ENCODE peak calls at places on chromosomes 2 and 18, in five cellular contexts. F is colonic mucosa, I is GM13977, E is right lobe of liver, A is lower lobe of right lung. Q is an unnamed sample.

GRCh38 chr18:58538604-58539386 is 90.1 kb downstream of the ALPK2 start:
- DNase-seq in I (no peak), A (no peak), E (peak), F (no peak), Q (no peak)

GRCh38 chr18:8814206-8814605 is 108.8 kb downstream of the MTCL1 start:
- DNase-seq in F (no peak), A (no peak), I (no peak), E (no peak), Q (no peak)

GRCh38 chr18:46148810-46149209 is 44.6 kb downstream of the HAUS1 start:
- DNase-seq in E (peak), I (peak), A (no peak), F (peak), Q (peak)

GRCh38 chr18:45854036-45854586 is 28.6 kb downstream of the SIGLEC15 start:
- DNase-seq in F (no peak), E (no peak), I (no peak), A (no peak), Q (no peak)

GRCh38 chr2:67399831-67400489 is 2.8 kb downstream of the ETAA1 start:
- DNase-seq in F (no peak), E (no peak), A (no peak), I (no peak), Q (no peak)

GRCh38 chr2:201257381-201257940 is 2.9 kb upstream of the CASP8 start:
- DNase-seq in E (no peak), I (peak), F (peak), A (peak), Q (peak)

GRCh38 chr2:146246734-146247523 is 1597.9 kb upstream of the ACVR2A start:
- DNase-seq in A (no peak), I (no peak), E (no peak), F (no peak), Q (no peak)

GRCh38 chr2:145095641-145096435 is 575.9 kb upstream of the ZEB2 start:
- DNase-seq in A (no peak), F (no peak), I (no peak), E (no peak), Q (no peak)

GRCh38 chr2:7430421-7430868 is 513.2 kb downstream of the RNF144A start:
- DNase-seq in E (no peak), A (no peak), F (no peak), I (no peak), Q (no peak)

GRCh38 chr2:65490222-65490621 is 57.8 kb upstream of the SPRED2 start:
- DNase-seq in F (no peak), I (no peak), A (no peak), E (no peak), Q (no peak)

GRCh38 chr2:66982766-66983165 is 414.4 kb upstream of the ETAA1 start:
- DNase-seq in A (no peak), I (no peak), F (no peak), E (no peak), Q (no peak)

GRCh38 chr2:85601771-85602475 is 575 bp downstream of the TMEM150A start:
- DNase-seq in A (peak), E (peak), F (peak), I (no peak), Q (peak)

GRCh38 chr2:232376260-232376659 is 2.3 kb upstream of the ALPP start:
- DNase-seq in E (no peak), A (peak), F (no peak), I (no peak), Q (no peak)

GRCh38 chr18:37170984-37171383 is 342.1 kb downstream of the KIAA1328 start:
- DNase-seq in A (no peak), I (no peak), F (no peak), E (no peak), Q (no peak)

GRCh38 chr18:46324556-46324955 is 220.4 kb downstream of the HAUS1 start:
- DNase-seq in F (no peak), I (no peak), A (no peak), E (no peak), Q (no peak)

GRCh38 chr2:188292446-188293239 is 969 bp downstream of the GULP1 start:
- DNase-seq in A (peak), I (no peak), E (peak), F (peak), Q (no peak)

GRCh38 chr2:37005118-37005868 is 39.0 kb upstream of the STRN start:
- DNase-seq in E (no peak), F (peak), A (no peak), I (peak), Q (peak)

GRCh38 chr18:78689606-78690005 is 290.0 kb upstream of the SALL3 start:
- DNase-seq in A (no peak), E (no peak), F (no peak), I (no peak), Q (no peak)

GRCh38 chr2:25879133-25879730 is 945 bp upstream of the ASXL2 start:
- DNase-seq in F (no peak), E (no peak), I (no peak), A (no peak), Q (no peak)

GRCh38 chr2:30511122-30512083 is 64.4 kb downstream of the LCLAT1 start:
- DNase-seq in E (no peak), F (peak), I (no peak), A (no peak), Q (no peak)

GRCh38 chr2:183072177-183072576 is 6.4 kb upstream of the DUSP19 start:
- DNase-seq in A (no peak), E (no peak), I (no peak), F (no peak), Q (no peak)

GRCh38 chr2:119786312-119786711 is 26.6 kb downstream of the PTPN4 start:
- DNase-seq in E (no peak), F (no peak), I (no peak), A (no peak), Q (no peak)

GRCh38 chr2:237243487-237243886 is 157.8 kb downstream of the COPS8 start:
- DNase-seq in A (no peak), E (no peak), I (no peak), F (no peak), Q (no peak)

GRCh38 chr2:176488446-176488845 is 219.2 kb downstream of the MTX2 start:
- DNase-seq in F (no peak), A (no peak), I (no peak), E (no peak), Q (no peak)

GRCh38 chr2:129167456-129167855 is 812.0 kb upstream of the RAB6C start:
- DNase-seq in I (no peak), F (no peak), A (no peak), E (no peak), Q (no peak)

GRCh38 chr2:140085674-140086073 is 1305.5 kb upstream of the NXPH2 start:
- DNase-seq in F (no peak), A (no peak), I (no peak), E (no peak), Q (no peak)
- TF ChIP-seq CTCF in F (no peak), A (no peak), I (no peak), E (no peak), Q (no peak)

GRCh38 chr2:72270556-72271275 is 123.1 kb upstream of the CYP26B1 start:
- DNase-seq in I (no peak), F (no peak), A (no peak), E (no peak), Q (no peak)

GRCh38 chr2:72271766-72272615 is 124.3 kb upstream of the CYP26B1 start:
- DNase-seq in F (peak), I (no peak), A (no peak), E (peak), Q (no peak)

GRCh38 chr2:72274284-72274869 is 126.7 kb upstream of the CYP26B1 start:
- DNase-seq in E (no peak), F (no peak), I (no peak), A (no peak), Q (no peak)

GRCh38 chr2:72273384-72273783 is 125.7 kb upstream of the CYP26B1 start:
- DNase-seq in F (peak), E (no peak), A (no peak), I (no peak), Q (no peak)

DNA sequence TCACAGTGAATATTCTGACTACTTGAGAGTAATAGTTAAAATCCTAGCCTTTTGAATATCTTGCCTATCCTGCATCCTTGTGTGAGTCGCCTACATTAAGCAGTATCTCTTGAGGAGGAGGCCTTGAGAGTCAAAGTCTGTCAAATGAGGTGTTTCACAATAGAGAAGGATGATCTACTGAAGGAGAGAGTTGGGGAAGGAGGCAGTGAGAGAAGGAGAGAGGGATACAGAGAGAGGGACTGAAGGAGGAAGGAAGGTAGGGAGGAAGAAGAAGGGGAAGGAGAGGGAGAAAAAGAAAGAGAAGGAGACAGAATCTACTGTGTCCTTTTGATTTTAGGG is 123.6 kb upstream of the CYP26B1 start:
- DNase-seq in I (no peak), E (no peak), A (no peak), F (no peak), Q (no peak)
- TF ChIP-seq CTCF in I (no peak), E (no peak), A (no peak), F (no peak), Q (no peak)

GRCh38 chr18:68623342-68623741 is 91.6 kb downstream of the TMX3 start:
- DNase-seq in A (no peak), I (peak), E (no peak), F (no peak), Q (peak)

DNA sequence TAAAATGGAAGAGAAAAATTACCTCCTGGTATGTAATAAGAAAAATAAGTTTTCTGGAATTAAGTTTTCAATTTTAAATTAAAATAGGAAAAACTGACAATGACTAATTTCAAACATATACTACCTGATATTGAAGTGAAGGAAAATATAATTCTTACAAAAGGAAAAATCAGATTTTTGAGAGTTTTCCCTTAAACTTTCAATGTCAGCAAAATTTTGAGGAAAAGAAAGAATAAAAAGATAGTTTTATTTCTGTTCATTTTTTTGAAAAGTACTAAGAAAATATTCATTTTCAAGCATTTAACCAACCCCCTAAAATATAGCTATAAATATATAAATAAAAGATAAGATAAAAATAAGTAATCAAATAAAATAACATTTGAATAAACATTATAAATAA is 87.1 kb downstream of the TMX3 start:
- DNase-seq in A (no peak), E (no peak), I (no peak), F (no peak), Q (no peak)
- TF ChIP-seq CTCF in A (no peak), E (no peak), I (no peak), F (no peak), Q (no peak)

GRCh38 chr2:58336416-58336815 is 95.3 kb upstream of the FANCL start:
- DNase-seq in F (no peak), E (no peak), A (no peak), I (no peak), Q (no peak)

GRCh38 chr2:58339548-58340243 is 98.6 kb upstream of the FANCL start:
- DNase-seq in E (no peak), A (no peak), I (no peak), F (no peak), Q (no peak)

GRCh38 chr2:58341047-58341446 is 99.9 kb upstream of the FANCL start:
- DNase-seq in E (no peak), F (no peak), I (no peak), A (no peak), Q (no peak)
- TF ChIP-seq CTCF in E (no peak), F (no peak), I (no peak), A (no peak), Q (no peak)

GRCh38 chr2:55771612-55772011 is 78.0 kb upstream of the PNPT1 start:
- DNase-seq in F (no peak), E (no peak), A (no peak), I (peak), Q (no peak)
- TF ChIP-seq CTCF in F (peak), E (peak), A (peak), I (peak), Q (no peak)

GRCh38 chr2:111133603-111134002 is 12.9 kb downstream of the BCL2L11 start:
- DNase-seq in F (no peak), E (no peak), A (no peak), I (no peak), Q (no peak)

GRCh38 chr2:111138834-111139233 is 18.1 kb downstream of the BCL2L11 start:
- DNase-seq in F (no peak), I (no peak), A (no peak), E (no peak), Q (no peak)

GRCh38 chr2:111134082-111134481 is 13.4 kb downstream of the BCL2L11 start:
- DNase-seq in I (no peak), A (no peak), F (no peak), E (no peak), Q (no peak)

GRCh38 chr2:111135237-111135909 is 14.7 kb downstream of the BCL2L11 start:
- DNase-seq in E (no peak), A (no peak), F (no peak), I (no peak), Q (no peak)

DNA sequence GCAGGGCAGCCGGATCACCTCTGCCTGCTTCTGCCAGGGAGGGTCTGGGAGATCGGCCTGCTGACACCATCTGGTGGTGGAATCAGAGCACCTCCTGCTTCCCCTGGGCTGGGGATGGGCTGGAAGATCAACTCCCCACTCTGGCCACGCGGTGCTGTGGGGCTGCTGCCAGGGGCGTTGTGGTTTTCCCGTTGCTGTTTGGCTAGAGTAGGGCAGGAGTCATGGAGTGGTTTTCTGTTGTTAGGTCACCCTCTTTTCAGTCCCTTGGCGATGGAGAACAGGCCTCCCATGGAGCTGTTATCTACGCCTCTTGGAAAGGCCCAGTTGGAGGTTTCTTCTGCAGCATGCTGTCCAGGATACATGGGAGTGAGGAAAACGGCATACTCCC is 15.2 kb downstream of the BCL2L11 start:
- DNase-seq in F (no peak), I (no peak), E (peak), A (peak), Q (no peak)
- TF ChIP-seq CTCF in F (no peak), I (no peak), E (no peak), A (peak), Q (peak)

GRCh38 chr2:149650006-149650405 is 62.4 kb upstream of the MMADHC start:
- DNase-seq in E (no peak), F (no peak), I (no peak), A (no peak), Q (no peak)

GRCh38 chr2:149651229-149651628 is 63.7 kb upstream of the MMADHC start:
- DNase-seq in E (peak), F (no peak), A (no peak), I (no peak), Q (no peak)

GRCh38 chr2:149648282-149649030 is 60.9 kb upstream of the MMADHC start:
- DNase-seq in I (no peak), E (no peak), F (peak), A (no peak), Q (no peak)

DNA sequence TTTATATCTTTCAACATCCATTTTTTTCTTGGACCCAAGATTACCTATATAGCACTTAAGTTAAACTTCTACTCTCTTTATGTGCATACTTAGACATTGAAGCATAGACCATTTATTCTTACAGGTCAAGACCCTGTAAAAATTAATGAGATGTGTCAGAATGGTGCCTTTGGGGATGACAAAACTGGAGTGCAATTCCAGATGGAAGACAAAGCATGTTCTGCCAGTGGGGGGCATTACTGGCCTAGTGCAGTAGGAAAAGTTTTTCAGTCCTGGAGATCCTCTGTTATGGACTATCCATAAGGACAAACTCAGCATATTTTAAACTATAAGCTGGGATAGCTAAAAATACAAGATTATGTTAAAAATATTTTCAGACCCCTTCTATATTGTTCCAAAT is 57.8 kb upstream of the MMADHC start:
- DNase-seq in I (no peak), A (no peak), F (no peak), E (no peak), Q (no peak)
- TF ChIP-seq CTCF in I (no peak), A (no peak), F (no peak), E (no peak), Q (no peak)

GRCh38 chr2:41355794-41356193 is 692.0 kb upstream of the PKDCC start:
- DNase-seq in F (no peak), E (no peak), A (no peak), I (no peak), Q (no peak)
- TF ChIP-seq CTCF in F (no peak), E (no peak), A (no peak), I (no peak), Q (no peak)

GRCh38 chr2:239379641-239380170 is 21.1 kb downstream of the HDAC4 start:
- DNase-seq in E (no peak), I (no peak), F (no peak), A (peak), Q (no peak)
- TF ChIP-seq CTCF in E (no peak), I (no peak), F (no peak), A (no peak), Q (no peak)

DNA sequence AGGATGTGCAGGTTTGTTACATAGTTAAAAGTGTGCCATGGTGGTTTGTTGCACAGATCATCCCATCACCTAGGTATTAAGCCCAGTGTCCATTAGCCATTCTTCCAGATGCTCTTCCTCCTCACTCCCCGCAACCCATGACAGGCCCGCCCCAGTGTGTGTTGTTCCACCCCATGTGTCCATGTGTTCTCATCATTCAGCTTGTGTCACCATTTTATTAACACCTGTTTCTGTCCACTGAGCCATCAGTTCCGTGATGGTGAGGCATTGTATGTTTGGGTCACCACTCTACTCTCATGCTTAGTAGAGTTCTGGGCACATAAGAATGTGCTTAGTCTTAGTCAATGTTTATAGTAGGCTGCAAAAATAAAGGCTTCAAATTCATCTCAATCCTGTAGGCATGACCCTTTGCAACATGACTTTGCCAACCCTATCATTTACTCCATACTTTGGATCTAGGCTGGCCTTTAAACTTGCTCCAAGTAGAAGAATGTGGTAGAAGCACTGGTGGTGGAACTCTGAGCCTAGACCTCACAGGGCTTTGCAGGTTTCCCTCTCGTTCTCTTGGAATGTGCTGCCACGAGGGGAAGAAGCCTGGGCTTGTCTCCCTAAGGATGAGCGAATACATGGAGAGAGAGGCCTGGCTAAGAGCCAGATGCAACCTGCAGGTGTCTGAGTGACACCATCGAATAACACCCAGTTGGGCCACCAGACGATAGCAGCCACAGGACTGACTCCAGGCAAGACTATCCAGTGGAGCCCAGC is 161.5 kb downstream of the NAPG start:
- DNase-seq in A (no peak), F (no peak), E (no peak), I (no peak), Q (no peak)
- TF ChIP-seq CTCF in A (no peak), F (no peak), E (no peak), I (no peak), Q (no peak)